ENCODE peak calls at places on chromosomes 2 and 18, in six cellular contexts. D, T, R, C, Y and L are unnamed samples.
A peak's percentile ranks its signal among the peaks of the same experiment; 100 is the strongest.

GRCh38 chr2:23753291-23754006 is 173.5 kb downstream of the ATAD2B start:
- DNase-seq in R (no peak), Y (no peak), C (no peak), D (no peak), T (no peak), L (no peak)

GRCh38 chr2:48856657-48857056 is 101.1 kb upstream of the LHCGR start:
- DNase-seq in T (no peak), Y (no peak), R (no peak), D (no peak), C (no peak), L (no peak)

GRCh38 chr2:185484601-185485000 is 254.0 kb upstream of the FSIP2 start:
- DNase-seq in Y (no peak), C (no peak), T (no peak), R (peak; percentile 29), D (no peak), L (peak; percentile 56)

GRCh38 chr2:105103481-105103880 is 65.6 kb downstream of the MRPS9 start:
- DNase-seq in Y (no peak), R (peak; percentile 39), T (no peak), C (no peak), D (no peak), L (no peak)

GRCh38 chr18:38493991-38494559 is 928.5 kb upstream of the CELF4 start:
- DNase-seq in C (no peak), D (no peak), R (no peak), T (no peak), Y (peak; percentile 33), L (no peak)

GRCh38 chr18:77366725-77367641 is 117.3 kb downstream of the GALR1 start:
- DNase-seq in T (no peak), R (no peak), D (peak; percentile 51), C (peak; percentile 64), Y (no peak), L (no peak)

GRCh38 chr2:123451517-123451916 is 573.6 kb upstream of the CNTNAP5 start:
- DNase-seq in D (no peak), R (no peak), T (no peak), C (no peak), Y (no peak), L (no peak)

GRCh38 chr18:38028941-38029340 is 463.3 kb upstream of the CELF4 start:
- DNase-seq in D (no peak), C (no peak), R (no peak), T (no peak), Y (no peak), L (no peak)

GRCh38 chr2:27303093-27304025 is 4.9 kb downstream of the UCN start:
- DNase-seq in C (peak; percentile 59), Y (peak; percentile 57), R (peak; percentile 85), D (peak; percentile 88), T (peak; percentile 82), L (no peak)

GRCh38 chr2:152497481-152498052 is 162.6 kb downstream of the FMNL2 start:
- DNase-seq in D (no peak), R (no peak), Y (peak; percentile 96), T (no peak), C (no peak), L (no peak)

GRCh38 chr2:182668671-182669070 is 47.4 kb upstream of the DNAJC10 start:
- DNase-seq in Y (peak; percentile 56), D (peak; percentile 3), C (peak; percentile 23), R (no peak), T (peak; percentile 92), L (peak; percentile 30)

GRCh38 chr2:101830555-101830954 is 133.0 kb downstream of the MAP4K4 start:
- DNase-seq in D (peak; percentile 79), C (no peak), T (no peak), R (no peak), Y (peak; percentile 79), L (no peak)

GRCh38 chr2:161165266-161165665 is 5.0 kb downstream of the TANK start:
- DNase-seq in D (peak; percentile 74), Y (peak; percentile 19), R (no peak), T (no peak), C (no peak), L (no peak)

GRCh38 chr2:179677148-179677688 is 184.2 kb downstream of the ZNF385B start:
- DNase-seq in Y (no peak), D (peak; percentile 24), T (peak; percentile 89), C (no peak), R (no peak), L (no peak)

GRCh38 chr18:22542400-22542835 is 124.7 kb upstream of the CTAGE1 start:
- DNase-seq in C (no peak), D (peak; percentile 79), R (no peak), T (no peak), Y (peak; percentile 60), L (no peak)

GRCh38 chr2:39455826-39456225 is 18.7 kb upstream of the MAP4K3 start:
- DNase-seq in C (no peak), D (no peak), T (no peak), R (no peak), Y (no peak), L (no peak)

GRCh38 chr2:177429688-177430325 is 37.2 kb downstream of the AGPS start:
- DNase-seq in D (peak; percentile 94), Y (peak; percentile 80), R (no peak), T (no peak), C (no peak), L (no peak)

GRCh38 chr2:179340678-179341077 is 76.0 kb upstream of the SESTD1 start:
- DNase-seq in T (peak; percentile 19), D (peak; percentile 65), Y (peak; percentile 30), C (no peak), R (peak; percentile 36), L (no peak)

GRCh38 chr2:75098856-75099255 is 100.5 kb downstream of the TACR1 start:
- DNase-seq in R (peak; percentile 62), D (peak; percentile 66), C (no peak), T (no peak), Y (peak; percentile 4), L (peak; percentile 49)

GRCh38 chr2:239946570-239947311 is 78.4 kb downstream of the NDUFA10 start:
- DNase-seq in D (no peak), R (no peak), C (no peak), T (no peak), Y (no peak), L (peak; percentile 16)

GRCh38 chr2:9377461-9378097 is 45.7 kb downstream of the ITGB1BP1 start:
- DNase-seq in R (no peak), Y (no peak), C (no peak), D (no peak), T (no peak), L (no peak)
- H3K9ac ChIP-seq in R (no peak overlapping the region), Y (no peak overlapping the region), C (no peak overlapping the region), D (peak overlapping the region; percentile 33), T (no peak overlapping the region), L (no peak overlapping the region)

DNA sequence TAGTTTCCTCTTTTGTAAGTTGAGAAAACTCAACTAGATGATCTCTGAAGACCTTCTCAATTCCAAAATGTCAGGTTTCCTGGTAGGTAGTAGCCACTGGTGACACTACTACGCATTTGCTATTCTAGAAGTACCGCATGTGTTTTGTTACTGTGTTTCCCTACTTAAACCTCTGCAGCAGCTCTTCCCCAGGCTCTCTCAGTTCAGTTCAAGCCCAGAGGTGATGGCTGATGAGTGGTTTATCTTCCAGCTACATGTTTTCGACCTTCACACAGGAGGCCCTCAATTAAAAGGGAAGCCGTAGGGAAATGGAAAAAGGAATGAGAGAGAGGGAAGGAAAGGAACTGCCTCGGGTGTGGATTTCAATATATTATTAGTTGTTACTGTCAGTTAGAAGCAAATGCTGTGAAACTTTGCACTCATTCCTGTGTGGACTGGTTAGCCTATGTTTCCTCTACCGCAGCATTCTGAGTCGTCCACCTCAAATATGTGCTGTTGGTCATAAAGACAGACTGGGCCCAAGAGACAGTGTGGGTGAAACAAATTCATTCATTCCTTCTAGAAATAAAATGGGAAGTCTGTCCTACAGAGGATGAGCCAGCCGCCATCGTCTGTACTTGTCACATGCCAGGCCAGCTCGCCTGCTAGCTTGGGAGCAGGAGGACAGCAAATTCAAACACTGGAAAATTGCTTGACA is 455.2 kb upstream of the RAB12 start:
- DNase-seq in C (no peak), R (no peak), Y (peak; percentile 79), D (peak; percentile 88), T (no peak), L (no peak)
- H3K9ac ChIP-seq in C (no peak overlapping the region), R (no peak overlapping the region), Y (no peak overlapping the region), D (peak overlapping the region; percentile 41), T (no peak overlapping the region), L (no peak overlapping the region)

GRCh38 chr18:25352629-25353005 is 651 bp upstream of the ZNF521 start:
- DNase-seq in R (no peak), D (no peak), T (peak; percentile 32), Y (no peak), C (no peak), L (no peak)
- H3K9ac ChIP-seq in R (peak overlapping the region; percentile 3), D (peak overlapping the region; percentile 48), T (peak overlapping the region; percentile 69), Y (no peak overlapping the region), C (no peak overlapping the region), L (no peak overlapping the region)

GRCh38 chr2:232447638-232448472 is 8.1 kb upstream of the ALPI start:
- DNase-seq in Y (no peak), C (peak; percentile 52), T (no peak), D (no peak), R (no peak), L (peak; percentile 22)
- H3K9ac ChIP-seq in Y (no peak overlapping the region), C (no peak overlapping the region), T (no peak overlapping the region), D (no peak overlapping the region), R (no peak overlapping the region), L (no peak overlapping the region)

GRCh38 chr2:148021059-148021985 is at the start of gene MBD5:
- DNase-seq in R (peak; percentile 78), C (peak; percentile 43), D (peak; percentile 70), T (peak; percentile 69), Y (peak; percentile 36), L (peak; percentile 67)

GRCh38 chr2:148022882-148023281 is 2.0 kb downstream of the MBD5 start:
- DNase-seq in C (no peak), T (no peak), R (no peak), D (no peak), Y (no peak), L (no peak)

GRCh38 chr2:148020358-148021058 is at the start of gene ORC4:
- DNase-seq in C (peak; percentile 99), R (peak; percentile 100), T (peak; percentile 99), D (peak; percentile 100), Y (peak; percentile 100), L (peak; percentile 99)

GRCh38 chr2:148023861-148024260 is 3.0 kb downstream of the MBD5 start:
- DNase-seq in Y (no peak), R (no peak), C (no peak), T (peak; percentile 62), D (no peak), L (no peak)

DNA sequence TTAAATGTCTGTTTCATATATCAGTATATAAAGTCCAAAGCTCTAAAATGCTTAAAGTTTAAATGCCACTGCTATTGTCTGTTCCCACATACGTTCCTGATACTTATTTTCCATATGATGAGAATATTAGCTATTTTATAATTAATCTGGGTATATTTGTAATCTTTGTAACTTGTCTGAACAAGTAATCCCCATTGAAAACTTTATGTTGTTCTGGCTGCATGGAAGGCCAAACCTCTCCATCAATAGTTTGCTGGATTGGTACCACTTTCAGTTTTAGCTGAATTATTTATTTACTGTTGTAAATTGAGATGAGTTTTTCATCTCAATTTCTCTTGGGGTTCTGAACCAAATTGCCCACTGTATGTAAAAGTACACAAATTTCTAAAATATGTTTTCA is 1.5 kb downstream of the MBD5 start:
- DNase-seq in R (no peak), Y (no peak), D (peak; percentile 30), C (no peak), T (no peak), L (no peak)
- H3K9ac ChIP-seq in R (peak overlapping the region; percentile 61), Y (peak overlapping the region; percentile 87), D (peak overlapping the region; percentile 92), C (no peak overlapping the region), T (peak overlapping the region; percentile 93), L (no peak overlapping the region)